ENCODE peak calls at places on chromosomes 3 and 15, in five cellular contexts. O is heart right ventricle, P is neural progenitor cell, K is HCT116, T is upper lobe of right lung. I is an unnamed sample. For H3K4me1, the result is how much of the 10 kb centered on the place peaks cover.

GRCh38 chr3:112646623-112647022 is 5.7 kb upstream of the CCDC80 start:
- DNase-seq in O (no peak), P (no peak), K (no peak), T (no peak), I (no peak)

GRCh38 chr3:39165518-39165917 is 12.1 kb upstream of the CSRNP1 start:
- DNase-seq in O (no peak), P (no peak), K (no peak), T (no peak), I (no peak)

GRCh38 chr15:35522061-35522460 is 23.9 kb downstream of the DPH6 start:
- DNase-seq in O (no peak), P (no peak), K (no peak), T (no peak), I (no peak)

GRCh38 chr3:127441764-127442163 is 148.8 kb downstream of the TPRA1 start:
- DNase-seq in O (no peak), P (no peak), K (no peak), T (peak), I (no peak)

GRCh38 chr3:12046406-12046805 is 42.2 kb downstream of the SYN2 start:
- DNase-seq in O (no peak), P (peak), K (peak), T (no peak), I (no peak)

GRCh38 chr3:161355508-161355907 is 15.8 kb downstream of the SPTSSB start:
- DNase-seq in O (no peak), P (no peak), K (no peak), T (no peak), I (no peak)

GRCh38 chr3:183253961-183254815 is 1.1 kb downstream of the B3GNT5 start:
- DNase-seq in O (peak), P (peak), K (no peak), T (peak), I (peak)

GRCh38 chr3:41148446-41148845 is 50.9 kb upstream of the CTNNB1 start:
- DNase-seq in O (no peak), P (no peak), K (no peak), T (no peak), I (no peak)

GRCh38 chr3:59839283-59839682 is 789.5 kb upstream of the CFAP20DC start:
- DNase-seq in O (no peak), P (no peak), K (no peak), T (no peak), I (no peak)

GRCh38 chr3:126621627-126622345 is 33.1 kb downstream of the TXNRD3 start:
- DNase-seq in O (no peak), P (no peak), K (no peak), T (no peak), I (no peak)

GRCh38 chr3:72728329-72728889 is 119.8 kb downstream of the SHQ1 start:
- DNase-seq in O (no peak), P (no peak), K (no peak), T (no peak), I (peak)

GRCh38 chr3:138964923-138965322 is 17.9 kb downstream of the FOXL2NB start:
- DNase-seq in O (no peak), P (no peak), K (no peak), T (no peak), I (no peak)

GRCh38 chr15:58755956-58756355 is 6.4 kb upstream of the ADAM10 start:
- DNase-seq in O (no peak), P (no peak), K (no peak), T (no peak), I (no peak)

GRCh38 chr3:69339766-69340165 is 46.1 kb downstream of the FRMD4B start:
- DNase-seq in O (no peak), P (no peak), K (no peak), T (no peak), I (no peak)

GRCh38 chr3:66572938-66573710 is 72.3 kb upstream of the LRIG1 start:
- DNase-seq in O (no peak), P (peak), K (peak), T (no peak), I (peak)

GRCh38 chr3:10332481-10333358 is 11.8 kb upstream of the SEC13 start:
- DNase-seq in O (no peak), P (no peak), K (no peak), T (no peak), I (no peak)

GRCh38 chr3:116470589-116470988 is 25.3 kb upstream of the LSAMP start:
- DNase-seq in O (no peak), P (no peak), K (no peak), T (no peak), I (no peak)

DNA sequence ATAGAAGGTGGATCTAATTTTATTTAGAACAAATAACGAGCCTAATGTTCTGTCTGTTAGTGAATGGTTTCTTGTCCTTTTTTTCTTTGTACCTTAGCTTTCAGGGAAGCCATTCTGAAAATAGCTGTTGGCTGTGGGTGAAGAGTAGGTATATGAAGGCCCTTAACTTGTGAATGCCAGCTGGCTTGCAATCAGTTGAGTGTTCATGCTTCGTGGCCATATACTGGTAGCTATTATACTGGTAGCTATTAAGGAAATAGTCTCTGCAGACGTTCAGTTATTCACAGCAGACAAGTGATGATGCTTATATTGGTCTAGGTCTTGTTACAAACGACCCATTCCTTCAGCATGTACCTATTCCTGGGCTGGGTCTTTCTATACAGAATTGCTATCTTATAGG is 18.8 kb downstream of the TRIM71 start:
- DNase-seq in O (no peak), P (no peak), K (no peak), T (no peak), I (no peak)
- H3K4me1 ChIP-seq in O (under half), P (half or more), K (under half), T (under half), I (half or more)

GRCh38 chr15:75176404-75176761 is 25.3 kb upstream of the C15orf39 start:
- DNase-seq in O (no peak), P (no peak), K (no peak), T (no peak), I (no peak)

GRCh38 chr15:75178171-75178937 is 23.3 kb upstream of the C15orf39 start:
- DNase-seq in O (peak), P (peak), K (no peak), T (peak), I (peak)

GRCh38 chr15:75178938-75179772 is 22.5 kb upstream of the C15orf39 start:
- DNase-seq in O (no peak), P (no peak), K (no peak), T (no peak), I (no peak)

GRCh38 chr15:75179773-75180140 is 21.9 kb upstream of the C15orf39 start:
- DNase-seq in O (no peak), P (peak), K (no peak), T (no peak), I (no peak)

DNA sequence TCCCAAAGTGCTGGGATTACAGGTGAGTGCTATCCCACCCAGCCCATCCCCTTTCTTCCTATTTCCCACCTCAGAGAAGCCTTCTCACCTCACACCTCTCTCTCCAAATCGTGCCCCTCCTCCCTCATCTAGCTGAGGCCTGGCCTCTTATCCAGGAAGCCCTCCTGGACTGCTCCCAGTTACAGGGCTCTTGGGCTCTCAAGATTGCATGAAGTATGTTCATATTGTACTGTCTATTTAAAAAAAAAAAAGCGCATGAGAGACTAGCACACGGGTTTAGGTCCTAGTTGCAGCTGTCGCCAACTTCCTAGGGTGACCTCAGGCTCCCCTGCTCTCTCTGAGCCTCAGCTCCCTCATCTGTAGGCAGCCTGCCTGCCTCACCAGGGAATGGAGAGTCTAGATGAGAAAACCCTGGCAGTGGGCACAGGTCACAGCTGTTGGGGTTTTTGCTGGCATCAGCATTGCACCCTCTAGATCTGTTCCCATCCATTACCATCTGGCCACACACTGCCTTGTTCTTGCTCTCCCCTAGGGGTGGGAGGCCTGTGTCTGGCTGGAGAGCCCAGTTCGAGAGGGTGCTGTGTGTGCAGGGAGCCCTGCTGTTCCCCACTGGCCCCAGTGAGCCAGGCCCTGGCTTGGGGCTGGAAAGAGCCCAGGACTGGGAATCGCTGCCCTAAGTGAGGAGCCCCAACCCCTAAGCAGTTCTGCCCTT is 24.2 kb upstream of the C15orf39 start:
- DNase-seq in O (no peak), P (no peak), K (no peak), T (no peak), I (no peak)
- TF ChIP-seq CTCF in O (no peak), P (no peak), K (no peak), T (no peak), I (no peak)

DNA sequence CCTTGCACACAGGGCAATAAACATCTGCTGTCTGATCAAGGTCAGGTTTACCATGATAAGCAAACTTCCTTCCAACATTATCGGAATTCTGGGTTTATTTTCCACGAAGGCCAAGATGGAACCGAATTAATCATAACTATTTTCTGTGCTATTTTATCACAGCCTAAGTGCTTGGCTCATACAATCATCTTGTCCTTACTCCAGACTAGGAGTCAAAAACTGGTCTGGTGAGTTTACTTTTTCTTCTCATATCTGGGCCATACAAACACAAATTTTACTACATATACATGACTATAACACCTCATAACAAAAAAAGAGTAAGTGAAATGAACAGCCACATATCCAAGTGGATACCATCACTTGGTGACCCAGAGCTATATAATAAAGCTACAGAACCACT is 2.3 kb downstream of the FBN1 start:
- DNase-seq in O (no peak), P (no peak), K (no peak), T (no peak), I (no peak)
- H3K4me1 ChIP-seq in O (under half), P (under half), K (under half), T (under half), I (under half)

DNA sequence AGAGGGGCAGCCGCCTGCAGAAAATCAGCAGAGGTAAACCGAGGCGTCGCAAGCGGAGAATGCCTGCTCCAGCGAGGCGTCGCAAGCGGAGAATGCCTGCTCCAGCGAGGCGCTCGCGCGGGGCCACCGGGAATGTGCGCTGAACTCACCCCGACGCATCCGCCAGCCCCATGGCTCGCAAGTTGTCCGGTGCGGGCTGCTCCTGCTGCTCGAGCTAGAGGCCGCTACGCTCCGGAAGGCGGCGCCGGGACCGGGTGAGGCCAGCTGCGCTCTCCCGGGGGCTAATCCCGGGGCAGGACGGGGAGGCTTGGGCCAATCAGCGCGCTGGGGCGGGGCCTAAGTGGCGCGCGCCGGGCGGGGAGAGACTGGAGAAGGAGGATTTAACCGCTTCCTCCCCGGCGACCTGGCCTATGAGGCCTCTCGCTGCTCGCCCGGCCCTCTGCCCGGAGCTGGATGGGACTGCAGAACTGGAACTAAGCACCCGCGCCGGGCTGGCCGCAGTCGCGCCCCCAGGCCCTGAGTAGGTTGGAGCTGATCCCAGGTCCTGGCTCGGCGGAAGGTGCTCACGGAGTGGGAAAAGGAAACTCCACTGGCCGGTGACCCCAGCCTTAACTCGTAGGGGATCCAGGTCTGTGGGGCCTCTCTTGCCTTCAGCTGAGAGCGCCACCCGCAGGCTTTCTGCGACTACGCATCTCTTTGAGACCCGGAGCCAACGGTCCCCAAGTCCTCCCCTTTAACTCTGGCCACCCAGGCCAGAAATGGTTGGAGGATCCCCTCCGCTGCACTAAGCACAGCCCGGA is at the start of gene SLC26A6:
- DNase-seq in O (peak), P (peak), K (peak), T (peak), I (peak)
- TF ChIP-seq CTCF in O (peak), P (peak), K (peak), T (peak), I (no peak)